ENCODE peak calls at places on chromosomes 16 and 17, in five cellular contexts. H is GM23248, V is psoas muscle, A is ascending aorta, O is RWPE1. N is an unnamed sample.

GRCh38 chr17:7677388-7678067 is 9.8 kb downstream of the TP53 start:
- DNase-seq in V (no peak), H (no peak), A (no peak), O (no peak), N (no peak)

GRCh38 chr17:49755681-49756283 is 8.1 kb downstream of the FAM117A start:
- DNase-seq in H (no peak), A (no peak), O (no peak), V (no peak), N (no peak)

GRCh38 chr17:79874329-79874981 is 35.2 kb upstream of the CBX4 start:
- DNase-seq in H (peak), V (no peak), O (peak), A (no peak), N (no peak)

GRCh38 chr16:79247386-79247785 is 353.2 kb downstream of the MAF start:
- DNase-seq in A (no peak), O (no peak), H (no peak), V (no peak), N (no peak)

GRCh38 chr17:42202696-42203095 is 8.4 kb upstream of the GHDC start:
- DNase-seq in O (no peak), V (no peak), H (no peak), A (no peak), N (no peak)

GRCh38 chr17:29617481-29618271 is 5.0 kb downstream of the CORO6 start:
- DNase-seq in A (peak), H (peak), V (peak), O (no peak), N (peak)

GRCh38 chr16:51151435-51151950 is 423 bp upstream of the SALL1 start:
- DNase-seq in O (no peak), A (no peak), V (no peak), H (peak), N (no peak)

GRCh38 chr16:19912445-19913305 is 28.0 kb upstream of the GPRC5B start:
- DNase-seq in O (peak), A (no peak), H (peak), V (no peak), N (no peak)

GRCh38 chr17:67488161-67488560 is 111.1 kb downstream of the PITPNC1 start:
- DNase-seq in V (peak), O (no peak), A (no peak), H (peak), N (peak)

GRCh38 chr16:72173997-72174396 is 2.0 kb upstream of the PMFBP1 start:
- DNase-seq in H (no peak), A (no peak), O (no peak), V (no peak), N (no peak)

GRCh38 chr16:87409781-87410180 is 17.6 kb downstream of the MAP1LC3B start:
- DNase-seq in V (no peak), O (no peak), A (no peak), H (no peak), N (peak)

GRCh38 chr17:64457156-64457555 is 8.2 kb downstream of the MILR1 start:
- DNase-seq in V (no peak), H (peak), O (no peak), A (no peak), N (no peak)

GRCh38 chr17:59154335-59154720 is 658 bp downstream of the SKA2 start:
- DNase-seq in V (peak), O (peak), H (peak), A (no peak), N (no peak)

GRCh38 chr16:10729104-10729503 is 14.5 kb upstream of the NUBP1 start:
- DNase-seq in V (no peak), O (no peak), A (no peak), H (no peak), N (no peak)

DNA sequence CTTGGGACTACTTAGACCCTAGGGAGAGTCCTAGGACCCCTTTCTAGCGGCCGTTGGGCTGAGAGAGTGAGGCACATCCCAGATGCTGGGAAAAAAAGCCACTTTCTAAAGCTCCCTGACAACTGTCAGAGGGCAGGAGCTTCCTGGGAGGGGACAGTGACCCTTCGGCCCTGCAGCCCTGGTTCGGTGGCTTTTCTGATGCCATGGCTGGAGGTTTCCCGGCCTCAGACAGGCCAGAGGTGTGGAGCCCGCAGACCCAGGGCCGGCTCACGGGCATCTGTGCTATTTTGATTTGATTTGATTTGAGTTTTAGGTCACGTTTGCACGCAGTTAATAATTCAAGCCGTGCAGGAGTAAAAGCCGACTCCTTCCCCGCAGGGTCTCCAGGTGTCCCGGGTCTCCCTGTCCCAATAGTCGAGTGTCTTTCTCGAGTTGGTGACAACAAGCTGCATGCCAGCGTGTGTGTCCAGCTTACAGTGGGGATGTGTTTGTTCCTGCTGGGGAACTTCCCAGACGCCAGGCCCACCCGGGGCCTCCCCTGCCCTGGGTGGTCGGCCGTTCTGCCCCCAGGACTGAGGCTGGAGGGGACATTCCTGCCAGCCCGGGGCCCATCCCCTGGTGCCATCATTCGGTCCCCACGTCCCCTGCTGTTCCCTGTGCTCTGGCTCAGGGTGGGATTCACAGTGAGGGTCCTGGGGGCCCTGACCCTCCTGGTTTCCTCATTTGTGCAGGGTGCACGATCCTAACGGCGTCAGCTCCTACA is 1.0 kb upstream of the CBFA2T3 start:
- DNase-seq in V (no peak), O (no peak), H (no peak), A (no peak), N (no peak)
- H3K27ac ChIP-seq in V (no peak), O (no peak), H (no peak), A (no peak), N (no peak)

DNA sequence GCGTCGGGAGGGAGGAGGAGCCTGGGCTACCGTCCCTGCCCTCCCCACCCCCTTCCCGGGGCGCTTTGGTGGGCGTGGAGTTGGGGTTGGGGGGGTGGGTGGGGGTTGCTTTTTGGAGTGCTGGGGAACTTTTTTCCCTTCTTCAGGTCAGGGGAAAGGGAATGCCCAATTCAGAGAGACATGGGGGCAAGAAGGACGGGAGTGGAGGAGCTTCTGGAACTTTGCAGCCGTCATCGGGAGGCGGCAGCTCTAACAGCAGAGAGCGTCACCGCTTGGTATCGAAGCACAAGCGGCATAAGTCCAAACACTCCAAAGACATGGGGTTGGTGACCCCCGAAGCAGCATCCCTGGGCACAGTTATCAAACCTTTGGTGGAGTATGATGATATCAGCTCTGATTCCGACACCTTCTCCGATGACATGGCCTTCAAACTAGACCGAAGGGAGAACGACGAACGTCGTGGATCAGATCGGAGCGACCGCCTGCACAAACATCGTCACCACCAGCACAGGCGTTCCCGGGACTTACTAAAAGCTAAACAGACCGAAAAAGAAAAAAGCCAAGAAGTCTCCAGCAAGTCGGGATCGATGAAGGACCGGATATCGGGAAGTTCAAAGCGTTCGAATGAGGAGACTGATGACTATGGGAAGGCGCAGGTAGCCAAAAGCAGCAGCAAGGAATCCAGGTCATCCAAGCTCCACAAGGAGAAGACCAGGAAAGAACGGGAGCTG is 790 bp downstream of the CDK12 start:
- DNase-seq in H (peak), A (no peak), O (peak), V (peak), N (no peak)
- H3K27ac ChIP-seq in H (peak), A (peak), O (peak), V (peak), N (peak)

GRCh38 chr17:32276217-32276616 is 10.6 kb downstream of the RHBDL3 start:
- DNase-seq in O (no peak), H (no peak), V (no peak), A (no peak), N (no peak)
- H3K27ac ChIP-seq in O (no peak), H (no peak), V (no peak), A (no peak), N (no peak)

GRCh38 chr17:27332052-27332403 is 38.1 kb downstream of the WSB1 start:
- DNase-seq in V (no peak), H (no peak), A (no peak), O (no peak), N (no peak)
- H3K27ac ChIP-seq in V (peak), H (peak), A (peak), O (peak), N (peak)

GRCh38 chr17:78441271-78441986 is 63.0 kb downstream of the PGS1 start:
- DNase-seq in A (no peak), O (no peak), V (no peak), H (no peak), N (no peak)
- H3K27ac ChIP-seq in A (no peak), O (no peak), V (no peak), H (no peak), N (no peak)

DNA sequence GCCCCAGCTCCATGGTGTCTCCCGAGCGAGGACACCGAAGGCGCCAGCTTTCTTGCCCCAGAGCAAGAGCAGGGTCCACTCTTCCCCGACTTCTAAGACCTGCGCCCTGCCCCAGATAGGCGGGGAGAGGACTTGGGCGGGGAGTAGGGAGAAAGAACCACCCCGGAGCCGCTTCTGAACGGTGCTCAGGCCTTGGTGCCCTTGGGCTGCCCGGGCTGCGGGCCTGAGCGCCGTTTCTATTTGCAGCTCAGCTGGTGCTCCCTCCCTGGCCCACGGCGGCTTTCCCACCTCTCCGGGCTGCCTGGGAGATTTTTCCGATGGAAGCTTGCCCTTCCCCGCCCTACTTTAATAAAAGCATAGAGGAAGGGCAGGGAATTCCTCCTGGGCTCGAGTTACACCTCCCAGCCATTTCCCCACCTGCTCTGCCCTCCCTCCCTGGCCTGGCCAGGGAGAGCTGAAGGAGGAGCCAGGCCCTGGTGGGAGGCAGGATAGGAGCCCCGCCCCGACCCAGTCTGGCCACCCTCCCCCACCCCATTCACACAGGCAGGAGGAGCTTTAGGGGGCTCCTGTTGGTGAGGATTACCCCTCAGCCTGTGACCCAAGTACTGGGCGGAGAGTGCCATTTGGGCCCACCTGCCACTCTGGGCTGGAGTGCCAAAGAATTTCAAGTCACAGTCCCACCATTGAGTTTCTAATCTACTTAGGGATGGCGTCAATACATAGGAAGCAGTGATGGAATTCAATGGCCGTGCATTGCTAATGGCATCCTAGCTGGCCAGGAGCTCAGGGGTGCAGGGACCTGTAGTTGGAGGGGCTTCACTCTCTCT is 2.0 kb downstream of the MMP15 start:
- DNase-seq in H (peak), A (no peak), V (peak), O (peak), N (peak)
- H3K27ac ChIP-seq in H (no peak), A (no peak), V (peak), O (peak), N (peak)

DNA sequence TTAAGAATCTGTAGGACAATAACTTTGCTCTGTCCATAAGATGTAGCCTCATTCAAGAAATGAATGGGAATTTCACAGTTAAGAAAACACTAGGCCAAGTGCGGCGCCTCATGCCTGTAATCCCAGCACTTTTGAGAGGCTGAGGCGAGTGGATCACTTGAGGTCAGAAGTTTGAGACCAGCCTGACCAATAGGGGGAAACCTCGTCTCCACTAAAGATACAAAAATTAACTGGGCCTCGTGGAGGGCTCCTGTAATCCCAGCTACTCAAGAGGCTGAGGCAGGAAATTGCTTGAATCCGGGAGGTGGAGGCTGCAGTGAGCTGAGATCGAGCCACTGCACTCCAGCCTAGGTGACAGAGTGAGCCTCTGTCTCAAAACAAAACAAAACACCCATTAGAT is 19.9 kb upstream of the RSL1D1 start:
- DNase-seq in H (peak), O (no peak), V (no peak), A (no peak), N (no peak)
- H3K27ac ChIP-seq in H (peak), O (no peak), V (no peak), A (peak), N (peak)

GRCh38 chr16:8417145-8417544 is 173.2 kb downstream of the TMEM114 start:
- DNase-seq in V (no peak), A (no peak), H (no peak), O (no peak), N (no peak)
- H3K27ac ChIP-seq in V (no peak), A (no peak), H (no peak), O (no peak), N (no peak)

DNA sequence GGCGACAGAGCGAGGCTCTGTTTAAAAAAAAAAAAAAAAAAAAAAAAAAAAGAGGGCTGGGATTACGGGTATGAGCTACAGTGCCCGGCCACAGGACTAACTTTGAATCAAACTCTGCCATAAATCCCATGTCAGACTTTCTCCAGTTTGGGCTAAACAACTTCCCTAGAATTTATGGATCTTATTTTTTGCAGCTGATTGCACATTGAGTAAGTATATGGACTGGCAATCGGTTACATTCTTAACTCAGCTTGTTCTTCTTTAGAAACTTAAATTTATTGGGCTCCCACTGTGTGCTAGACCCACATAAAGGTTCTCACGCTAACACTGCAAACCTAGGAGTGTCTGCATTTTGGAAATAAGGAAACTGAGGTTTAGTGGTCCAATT is 788 bp upstream of the CBFB start:
- DNase-seq in O (no peak), A (no peak), H (peak), V (no peak), N (no peak)
- H3K27ac ChIP-seq in O (peak), A (peak), H (peak), V (peak), N (peak)

DNA sequence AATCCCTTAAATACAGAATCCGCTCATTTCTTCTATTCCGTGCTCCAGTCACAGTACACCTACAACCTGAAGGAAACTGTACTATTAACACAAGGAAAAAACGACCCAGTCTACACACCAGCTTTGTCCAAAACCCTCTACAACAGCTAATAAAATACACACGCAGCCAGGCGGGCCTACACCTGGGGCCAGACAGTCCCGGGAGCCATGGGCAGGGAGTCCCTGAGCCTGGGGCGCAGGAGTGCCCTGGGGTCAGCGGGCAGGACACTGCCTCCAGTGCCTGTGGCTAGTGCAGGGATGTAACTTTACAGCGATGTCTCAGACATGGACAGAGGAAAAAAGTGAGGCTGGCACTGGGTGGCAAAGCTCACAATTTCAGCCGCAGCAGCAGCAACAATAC is 28.5 kb downstream of the GNPTG start:
- DNase-seq in V (no peak), A (no peak), O (no peak), H (no peak), N (no peak)
- H3K27ac ChIP-seq in V (peak), A (no peak), O (peak), H (no peak), N (peak)

N was measured in left ventricle myocardium inferior.